ENCODE peak calls at places on chromosomes 2 and 18, in ten cellular contexts. R is progenitor cell of endocrine pancreas, E is hepatic stellate cell, V is NCI-H748 treated with DMSO at 0.1 percent for 48 hours, H is caudate nucleus, X is AML-193, Q is kidney, D is GM23248, G is upper lobe of right lung, Y is choroid plexus epithelial cell. L is an unnamed sample.

GRCh38 chr2:120161190-120161589 is 62.0 kb downstream of the TMEM185B start:
- DNase-seq in V (no peak), H (no peak), Y (peak), Q (no peak), E (no peak), R (no peak), X (no peak), G (no peak), D (peak), L (no peak)

GRCh38 chr18:70250781-70251180 is 38.1 kb upstream of the SOCS6 start:
- DNase-seq in H (no peak), X (no peak), V (no peak), G (no peak), Y (no peak), E (no peak), D (no peak), R (no peak), Q (no peak), L (no peak)

GRCh38 chr2:12766421-12766879 is 49.7 kb downstream of the TRIB2 start:
- DNase-seq in R (no peak), Q (no peak), E (no peak), D (peak), Y (no peak), X (no peak), G (no peak), H (no peak), V (no peak), L (no peak)

GRCh38 chr2:191728710-191729597 is 51.0 kb downstream of the NABP1 start:
- DNase-seq in Y (peak), X (peak), D (peak), R (no peak), E (peak), H (no peak), Q (no peak), V (no peak), G (no peak), L (no peak)

GRCh38 chr2:217387776-217388381 is 528.0 kb upstream of the TNP1 start:
- DNase-seq in D (no peak), Y (peak), X (peak), V (peak), R (no peak), G (no peak), Q (no peak), H (no peak), E (no peak), L (no peak)

GRCh38 chr18:51647346-51647745 is 449.9 kb upstream of the MEX3C start:
- DNase-seq in X (no peak), G (no peak), Q (no peak), E (no peak), H (no peak), D (no peak), Y (no peak), V (no peak), R (no peak), L (no peak)

GRCh38 chr2:239049421-239050251 is 201.8 kb downstream of the TWIST2 start:
- DNase-seq in X (no peak), G (no peak), Y (peak), D (peak), E (peak), R (no peak), H (no peak), Q (no peak), V (no peak), L (peak)

GRCh38 chr2:102235491-102235890 is 48.7 kb downstream of the IL1RL2 start:
- DNase-seq in E (no peak), D (peak), X (peak), R (no peak), H (no peak), Q (no peak), Y (peak), V (no peak), G (no peak), L (no peak)

GRCh38 chr2:215535125-215535668 is 99.3 kb upstream of the FN1 start:
- DNase-seq in X (no peak), E (no peak), H (no peak), Q (no peak), Y (peak), V (no peak), R (no peak), D (no peak), G (no peak), L (no peak)

GRCh38 chr2:80364511-80365212 is 60.1 kb upstream of the LRRTM1 start:
- DNase-seq in E (no peak), H (no peak), V (peak), Q (no peak), R (no peak), D (no peak), Y (no peak), X (no peak), G (no peak), L (no peak)

GRCh38 chr2:130768191-130768855 is 13.0 kb downstream of the AMER3 start:
- DNase-seq in X (no peak), G (no peak), Y (no peak), H (no peak), E (no peak), Q (peak), R (no peak), V (no peak), D (no peak), L (no peak)

GRCh38 chr18:45962866-45963265 is 4.3 kb downstream of the EPG5 start:
- DNase-seq in E (peak), Q (no peak), Y (peak), D (peak), G (no peak), V (no peak), R (no peak), H (no peak), X (no peak), L (no peak)

GRCh38 chr2:205775091-205775876 is 93.0 kb downstream of the NRP2 start:
- DNase-seq in R (no peak), V (peak), Y (no peak), E (no peak), G (no peak), H (no peak), X (no peak), D (no peak), Q (no peak), L (peak)

GRCh38 chr2:199985625-199986207 is 30.3 kb downstream of the MAIP1 start:
- DNase-seq in R (peak), Q (no peak), Y (peak), H (peak), X (peak), E (peak), G (peak), D (peak), V (peak), L (no peak)

GRCh38 chr2:19652811-19653210 is 249.0 kb downstream of the TTC32 start:
- DNase-seq in R (no peak), D (no peak), V (no peak), H (no peak), G (no peak), Q (no peak), X (no peak), E (no peak), Y (peak), L (no peak)

GRCh38 chr2:155994315-155994714 is 338.2 kb downstream of the NR4A2 start:
- DNase-seq in R (no peak), G (no peak), H (no peak), D (no peak), Q (no peak), E (no peak), V (no peak), Y (no peak), X (no peak), L (no peak)

GRCh38 chr2:20613342-20613916 is 37.5 kb downstream of the HS1BP3 start:
- DNase-seq in R (no peak), V (no peak), G (peak), X (no peak), D (no peak), Q (peak), H (no peak), Y (no peak), E (no peak), L (peak)

GRCh38 chr2:37389984-37390765 is 45.7 kb downstream of the QPCT start:
- DNase-seq in H (peak), E (peak), X (peak), Q (no peak), G (no peak), V (no peak), Y (peak), R (no peak), D (peak), L (no peak)

GRCh38 chr2:162123806-162124758 is 28.0 kb downstream of the GCG start:
- DNase-seq in D (peak), Q (peak), R (no peak), Y (peak), E (peak), X (peak), V (peak), G (no peak), H (no peak), L (no peak)

GRCh38 chr2:55916473-55917049 is 7.0 kb downstream of the EFEMP1 start:
- DNase-seq in V (no peak), X (no peak), G (no peak), Q (no peak), H (no peak), D (peak), R (no peak), E (no peak), Y (peak), L (no peak)

GRCh38 chr2:127508621-127509034 is 17.7 kb downstream of the IWS1 start:
- DNase-seq in R (no peak), G (no peak), Q (no peak), Y (peak), V (no peak), X (no peak), E (peak), H (peak), D (peak), L (peak)

GRCh38 chr18:63319383-63320040 is at the start of gene BCL2:
- DNase-seq in X (peak), D (peak), Q (peak), G (no peak), R (no peak), H (no peak), Y (peak), E (peak), V (no peak), L (no peak)

GRCh38 chr2:159798376-159798724 is 342 bp upstream of the CD302 start:
- DNase-seq in D (no peak), E (no peak), Q (no peak), Y (no peak), G (no peak), H (no peak), X (no peak), R (no peak), V (peak), L (no peak)

GRCh38 chr2:19810637-19811036 is 91.1 kb downstream of the TTC32 start:
- DNase-seq in X (no peak), Q (no peak), R (no peak), Y (no peak), E (no peak), G (no peak), H (no peak), D (peak), V (no peak), L (no peak)

GRCh38 chr2:75327334-75327733 is 128.0 kb upstream of the TACR1 start:
- DNase-seq in H (no peak), G (no peak), V (no peak), R (no peak), Q (no peak), Y (no peak), E (no peak), D (no peak), X (no peak), L (no peak)

GRCh38 chr2:43980902-43981301 is 14.9 kb downstream of the LRPPRC start:
- DNase-seq in X (no peak), H (no peak), Y (no peak), G (no peak), Q (no peak), D (no peak), E (no peak), V (no peak), R (no peak), L (no peak)

GRCh38 chr2:240966906-240967680 is 31.3 kb upstream of the SNED1 start:
- DNase-seq in Q (peak), V (no peak), D (no peak), X (no peak), H (no peak), Y (no peak), E (no peak), R (no peak), G (peak), L (peak)

GRCh38 chr2:36458106-36458505 is 102.5 kb downstream of the CRIM1 start:
- DNase-seq in Q (no peak), H (no peak), V (no peak), Y (no peak), G (no peak), D (no peak), R (no peak), X (no peak), E (no peak), L (no peak)

GRCh38 chr2:239459581-239459980 is 58.8 kb upstream of the HDAC4 start:
- DNase-seq in Y (no peak), E (no peak), H (no peak), V (no peak), D (no peak), G (peak), R (no peak), X (no peak), Q (no peak), L (no peak)

GRCh38 chr2:101330253-101330921 is 21.9 kb upstream of the RNF149 start:
- DNase-seq in V (no peak), R (no peak), X (no peak), Y (no peak), D (no peak), Q (peak), G (no peak), H (no peak), E (no peak), L (no peak)

GRCh38 chr18:8450013-8450412 is 159.2 kb upstream of the RAB12 start:
- DNase-seq in Y (peak), X (no peak), Q (no peak), E (no peak), H (no peak), R (no peak), V (no peak), D (peak), G (no peak), L (no peak)

GRCh38 chr2:240322231-240322955 is 113.1 kb upstream of the GPC1 start:
- DNase-seq in E (no peak), V (no peak), H (no peak), R (no peak), D (peak), Q (peak), Y (peak), X (no peak), G (no peak), L (no peak)

GRCh38 chr2:44829771-44830170 is 111.7 kb upstream of the SIX3 start:
- DNase-seq in Y (no peak), G (no peak), Q (no peak), H (no peak), R (no peak), X (no peak), V (no peak), E (no peak), D (no peak), L (no peak)

GRCh38 chr18:9178557-9178956 is 42.0 kb downstream of the ANKRD12 start:
- DNase-seq in R (no peak), G (no peak), E (no peak), H (no peak), X (no peak), D (peak), Q (no peak), V (no peak), Y (no peak), L (no peak)

GRCh38 chr2:225948903-225949302 is 549.4 kb downstream of the NYAP2 start:
- DNase-seq in E (no peak), G (no peak), D (no peak), Y (no peak), Q (no peak), V (no peak), H (no peak), R (no peak), X (no peak), L (no peak)